ENCODE peak calls at places on chromosomes 16 and 17, in four cellular contexts. One of them, this sample, is unnamed.

GRCh38 chr17:49146620-49147306 is 14.2 kb downstream of the B4GALNT2 start:
- DNase-seq in activated CD8-positive, alpha-beta memory T cell treated with anti-CD3 and anti-CD28 coated beads for 4 hours: no peak
- DNase-seq in stimulated activated CD8-positive, alpha-beta memory T cell treated with anti-CD3 and anti-CD28 coated beads, Interleukin-15, amount 100 ng/mL, for 24 hours: no peak
- DNase-seq in ACHN: peak
- DNase-seq in this sample: peak

GRCh38 chr17:7095642-7096041 is 15.6 kb upstream of the CLEC10A start:
- DNase-seq in ACHN: no peak
- DNase-seq in stimulated activated CD8-positive, alpha-beta memory T cell treated with anti-CD3 and anti-CD28 coated beads, Interleukin-15, amount 100 ng/mL, for 24 hours: no peak
- DNase-seq in activated CD8-positive, alpha-beta memory T cell treated with anti-CD3 and anti-CD28 coated beads for 4 hours: no peak
- DNase-seq in this sample: no peak

GRCh38 chr17:32275060-32276042 is 9.7 kb downstream of the RHBDL3 start:
- DNase-seq in stimulated activated CD8-positive, alpha-beta memory T cell treated with anti-CD3 and anti-CD28 coated beads, Interleukin-15, amount 100 ng/mL, for 24 hours: no peak
- DNase-seq in ACHN: peak
- DNase-seq in activated CD8-positive, alpha-beta memory T cell treated with anti-CD3 and anti-CD28 coated beads for 4 hours: no peak
- DNase-seq in this sample: peak

GRCh38 chr17:77601054-77601979 is 357.2 kb upstream of the TNRC6C start:
- DNase-seq in activated CD8-positive, alpha-beta memory T cell treated with anti-CD3 and anti-CD28 coated beads for 4 hours: no peak
- DNase-seq in stimulated activated CD8-positive, alpha-beta memory T cell treated with anti-CD3 and anti-CD28 coated beads, Interleukin-15, amount 100 ng/mL, for 24 hours: no peak
- DNase-seq in ACHN: no peak
- DNase-seq in this sample: peak

GRCh38 chr17:21190078-21190477 is 23.9 kb downstream of the TMEM11 start:
- DNase-seq in stimulated activated CD8-positive, alpha-beta memory T cell treated with anti-CD3 and anti-CD28 coated beads, Interleukin-15, amount 100 ng/mL, for 24 hours: no peak
- DNase-seq in activated CD8-positive, alpha-beta memory T cell treated with anti-CD3 and anti-CD28 coated beads for 4 hours: no peak
- DNase-seq in ACHN: no peak
- DNase-seq in this sample: no peak

GRCh38 chr17:60656499-60656898 is 21.2 kb upstream of the BCAS3 start:
- DNase-seq in activated CD8-positive, alpha-beta memory T cell treated with anti-CD3 and anti-CD28 coated beads for 4 hours: no peak
- DNase-seq in ACHN: no peak
- DNase-seq in stimulated activated CD8-positive, alpha-beta memory T cell treated with anti-CD3 and anti-CD28 coated beads, Interleukin-15, amount 100 ng/mL, for 24 hours: no peak
- DNase-seq in this sample: no peak

GRCh38 chr16:89094252-89094901 is 725 bp downstream of the ACSF3 start:
- DNase-seq in activated CD8-positive, alpha-beta memory T cell treated with anti-CD3 and anti-CD28 coated beads for 4 hours: no peak
- DNase-seq in ACHN: peak
- DNase-seq in stimulated activated CD8-positive, alpha-beta memory T cell treated with anti-CD3 and anti-CD28 coated beads, Interleukin-15, amount 100 ng/mL, for 24 hours: no peak
- DNase-seq in this sample: peak

GRCh38 chr16:11255737-11256656 is at the start of gene SOCS1:
- DNase-seq in stimulated activated CD8-positive, alpha-beta memory T cell treated with anti-CD3 and anti-CD28 coated beads, Interleukin-15, amount 100 ng/mL, for 24 hours: peak
- DNase-seq in activated CD8-positive, alpha-beta memory T cell treated with anti-CD3 and anti-CD28 coated beads for 4 hours: peak
- DNase-seq in ACHN: peak
- DNase-seq in this sample: peak

GRCh38 chr17:46162871-46163270 is 30.4 kb downstream of the KANSL1 start:
- DNase-seq in stimulated activated CD8-positive, alpha-beta memory T cell treated with anti-CD3 and anti-CD28 coated beads, Interleukin-15, amount 100 ng/mL, for 24 hours: no peak
- DNase-seq in ACHN: no peak
- DNase-seq in activated CD8-positive, alpha-beta memory T cell treated with anti-CD3 and anti-CD28 coated beads for 4 hours: no peak
- DNase-seq in this sample: no peak

GRCh38 chr16:53542283-53542682 is 39.3 kb upstream of the AKTIP start:
- DNase-seq in ACHN: no peak
- DNase-seq in activated CD8-positive, alpha-beta memory T cell treated with anti-CD3 and anti-CD28 coated beads for 4 hours: no peak
- DNase-seq in stimulated activated CD8-positive, alpha-beta memory T cell treated with anti-CD3 and anti-CD28 coated beads, Interleukin-15, amount 100 ng/mL, for 24 hours: no peak
- DNase-seq in this sample: no peak

GRCh38 chr17:2400474-2400866 is 390 bp downstream of the MNT start:
- DNase-seq in ACHN: peak
- DNase-seq in stimulated activated CD8-positive, alpha-beta memory T cell treated with anti-CD3 and anti-CD28 coated beads, Interleukin-15, amount 100 ng/mL, for 24 hours: no peak
- DNase-seq in activated CD8-positive, alpha-beta memory T cell treated with anti-CD3 and anti-CD28 coated beads for 4 hours: no peak
- DNase-seq in this sample: no peak

GRCh38 chr17:76726231-76726765 is at the start of gene JMJD6:
- DNase-seq in stimulated activated CD8-positive, alpha-beta memory T cell treated with anti-CD3 and anti-CD28 coated beads, Interleukin-15, amount 100 ng/mL, for 24 hours: no peak
- DNase-seq in ACHN: peak
- DNase-seq in activated CD8-positive, alpha-beta memory T cell treated with anti-CD3 and anti-CD28 coated beads for 4 hours: peak
- DNase-seq in this sample: peak

GRCh38 chr16:50153648-50154368 is 702 bp downstream of the TENT4B start:
- DNase-seq in activated CD8-positive, alpha-beta memory T cell treated with anti-CD3 and anti-CD28 coated beads for 4 hours: no peak
- DNase-seq in ACHN: peak
- DNase-seq in stimulated activated CD8-positive, alpha-beta memory T cell treated with anti-CD3 and anti-CD28 coated beads, Interleukin-15, amount 100 ng/mL, for 24 hours: peak
- DNase-seq in this sample: peak

GRCh38 chr17:3724373-3725077 is 822 bp downstream of the HASPIN start:
- DNase-seq in activated CD8-positive, alpha-beta memory T cell treated with anti-CD3 and anti-CD28 coated beads for 4 hours: no peak
- DNase-seq in ACHN: no peak
- DNase-seq in stimulated activated CD8-positive, alpha-beta memory T cell treated with anti-CD3 and anti-CD28 coated beads, Interleukin-15, amount 100 ng/mL, for 24 hours: no peak
- DNase-seq in this sample: peak

GRCh38 chr16:72018470-72018869 is 9.9 kb downstream of the DHODH start:
- DNase-seq in stimulated activated CD8-positive, alpha-beta memory T cell treated with anti-CD3 and anti-CD28 coated beads, Interleukin-15, amount 100 ng/mL, for 24 hours: no peak
- DNase-seq in activated CD8-positive, alpha-beta memory T cell treated with anti-CD3 and anti-CD28 coated beads for 4 hours: no peak
- DNase-seq in ACHN: no peak
- DNase-seq in this sample: no peak